ENCODE peak calls at places on chromosomes 13 and 19, in seven cellular contexts. N is thoracic aorta, Q is Panc1, U is HCT116, I is suprapubic skin, Y is fibroblast of lung, W is ascending aorta. C is an unnamed sample. For H3K4me1 and H3K36me3, the result is how much of the 10 kb centered on the place peaks cover.

GRCh38 chr13:50386527-50387123 is 371.4 kb downstream of the KCNRG start:
- DNase-seq in N (no peak), Q (no peak), U (no peak), I (no peak), Y (peak), W (no peak), C (no peak)

GRCh38 chr19:13006431-13007281 is 11.4 kb downstream of the NFIX start:
- DNase-seq in N (no peak), Q (no peak), U (no peak), I (no peak), Y (no peak), W (peak), C (no peak)

GRCh38 chr13:24087611-24088235 is 72.8 kb upstream of the SPATA13 start:
- DNase-seq in N (no peak), Q (no peak), U (no peak), I (no peak), Y (peak), W (no peak), C (no peak)

GRCh38 chr19:1856698-1857603 is 6.4 kb downstream of the KLF16 start:
- DNase-seq in N (peak), Q (no peak), U (no peak), I (peak), Y (peak), W (peak), C (peak)

GRCh38 chr13:92355213-92355612 is 871.4 kb upstream of the GPC6 start:
- DNase-seq in N (no peak), Q (no peak), U (no peak), I (no peak), Y (peak), W (no peak), C (peak)

GRCh38 chr13:75744127-75744526 is 108.0 kb downstream of the LMO7 start:
- DNase-seq in N (no peak), Q (no peak), U (no peak), I (no peak), Y (no peak), W (no peak), C (no peak)

GRCh38 chr19:41912899-41913475 is 15.3 kb downstream of the ERFL start:
- DNase-seq in N (no peak), Q (no peak), U (no peak), I (no peak), Y (no peak), W (no peak), C (no peak)

GRCh38 chr13:91946498-91947070 is 548.2 kb downstream of the GPC5 start:
- DNase-seq in N (no peak), Q (peak), U (no peak), I (no peak), Y (peak), W (no peak), C (no peak)

GRCh38 chr19:15113245-15114152 is 6.3 kb downstream of the SYDE1 start:
- DNase-seq in N (no peak), Q (no peak), U (no peak), I (no peak), Y (no peak), W (no peak), C (no peak)

GRCh38 chr19:18788782-18789421 is 2.2 kb downstream of the COMP start:
- DNase-seq in N (no peak), Q (no peak), U (no peak), I (no peak), Y (no peak), W (no peak), C (no peak)

GRCh38 chr13:32504263-32504662 is 34.3 kb downstream of the N4BP2L2 start:
- DNase-seq in N (no peak), Q (no peak), U (no peak), I (no peak), Y (no peak), W (no peak), C (no peak)

GRCh38 chr19:46515879-46516350 is 20.2 kb upstream of the PNMA8B start:
- DNase-seq in N (no peak), Q (no peak), U (no peak), I (no peak), Y (peak), W (no peak), C (no peak)

GRCh38 chr13:43730642-43731041 is 56.1 kb downstream of the ENOX1 start:
- DNase-seq in N (no peak), Q (no peak), U (no peak), I (no peak), Y (peak), W (no peak), C (no peak)

GRCh38 chr19:3499738-3500428 is 591 bp downstream of the DOHH start:
- DNase-seq in N (no peak), Q (no peak), U (no peak), I (no peak), Y (no peak), W (no peak), C (no peak)

GRCh38 chr19:1252221-1252817 is 3.9 kb downstream of the MIDN start:
- DNase-seq in N (peak), Q (no peak), U (no peak), I (peak), Y (peak), W (peak), C (peak)

GRCh38 chr19:33344611-33345010 is 28.9 kb upstream of the CEBPG start:
- DNase-seq in N (no peak), Q (no peak), U (no peak), I (no peak), Y (no peak), W (no peak), C (no peak)

GRCh38 chr19:35226748-35227147 is 1.8 kb downstream of the FAM187B start:
- DNase-seq in N (no peak), Q (no peak), U (no peak), I (peak), Y (no peak), W (no peak), C (no peak)

GRCh38 chr19:18194554-18195238 is 1.7 kb downstream of the MPV17L2 start:
- DNase-seq in N (no peak), Q (no peak), U (no peak), I (no peak), Y (peak), W (no peak), C (no peak)

GRCh38 chr13:29480893-29481525 is 114.5 kb downstream of the SLC7A1 start:
- DNase-seq in N (no peak), Q (no peak), U (no peak), I (no peak), Y (no peak), W (peak), C (no peak)

GRCh38 chr19:39845172-39845571 is 1.0 kb downstream of the FBL start:
- DNase-seq in N (no peak), Q (no peak), U (no peak), I (no peak), Y (no peak), W (no peak), C (no peak)

GRCh38 chr19:3036119-3036794 is 7.2 kb upstream of the TLE2 start:
- DNase-seq in N (peak), Q (peak), U (peak), I (peak), Y (peak), W (peak), C (peak)

GRCh38 chr19:54252243-54252642 is 4.8 kb downstream of the LILRB5 start:
- DNase-seq in N (no peak), Q (no peak), U (no peak), I (peak), Y (no peak), W (no peak), C (no peak)

GRCh38 chr19:20325151-20325550 is 158.1 kb downstream of the ZNF486 start:
- DNase-seq in N (no peak), Q (no peak), U (no peak), I (no peak), Y (no peak), W (no peak), C (no peak)

GRCh38 chr13:43472980-43473379 is 313.8 kb downstream of the ENOX1 start:
- DNase-seq in N (no peak), Q (no peak), U (no peak), I (no peak), Y (no peak), W (no peak), C (no peak)

GRCh38 chr19:55261671-55262126 is 2.9 kb upstream of the PPP6R1 start:
- DNase-seq in N (no peak), Q (no peak), U (no peak), I (no peak), Y (no peak), W (no peak), C (no peak)

GRCh38 chr13:27296496-27296895 is 25.9 kb downstream of the RASL11A start:
- DNase-seq in N (no peak), Q (no peak), U (no peak), I (no peak), Y (no peak), W (no peak), C (no peak)

GRCh38 chr13:38477676-38478075 is 128.0 kb downstream of the UFM1 start:
- DNase-seq in N (no peak), Q (no peak), U (no peak), I (no peak), Y (no peak), W (no peak), C (no peak)

GRCh38 chr13:51726446-51727185 is 77.3 kb downstream of the DHRS12 start:
- DNase-seq in N (no peak), Q (no peak), U (no peak), I (no peak), Y (peak), W (no peak), C (no peak)

GRCh38 chr13:67100723-67101122 is 129.4 kb downstream of the PCDH9 start:
- DNase-seq in N (no peak), Q (no peak), U (no peak), I (no peak), Y (no peak), W (no peak), C (no peak)

GRCh38 chr13:26155568-26155967 is 66.5 kb downstream of the RNF6 start:
- DNase-seq in N (no peak), Q (no peak), U (no peak), I (no peak), Y (no peak), W (no peak), C (no peak)
- TF ChIP-seq CTCF in N (no peak), Q (no peak), U (no peak), I (no peak), Y (no peak), W (no peak), C (no peak)

DNA sequence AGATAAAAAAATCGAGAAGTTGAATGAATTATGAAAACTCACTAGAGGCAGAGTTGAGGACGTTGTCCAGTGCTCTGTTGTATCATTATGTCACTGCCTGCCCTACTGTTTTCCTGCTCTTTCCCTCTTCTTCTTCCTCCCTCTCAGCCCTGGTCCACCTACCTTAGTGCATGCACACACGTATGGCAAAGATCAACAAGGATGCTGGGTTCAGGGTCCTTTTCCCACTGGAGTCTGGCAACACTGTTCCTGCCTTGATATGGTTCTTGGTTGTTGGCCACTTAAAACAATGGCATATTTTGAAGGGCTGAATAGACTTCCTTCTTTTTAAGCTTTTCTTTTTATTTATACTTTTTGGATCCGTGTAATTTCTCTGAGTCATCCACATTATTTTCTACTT is 74.5 kb downstream of the LRCH1 start:
- DNase-seq in N (no peak), Q (no peak), U (no peak), I (no peak), Y (no peak), W (no peak), C (no peak)
- H3K4me1 ChIP-seq in N (under half), Q (under half), U (under half), I (under half), Y (under half), W (under half), C (under half)

GRCh38 chr19:58129284-58129683 is 21.3 kb downstream of the ZNF329 start:
- DNase-seq in N (no peak), Q (no peak), U (no peak), I (no peak), Y (no peak), W (no peak), C (no peak)
- H3K36me3 ChIP-seq in N (half or more), Q (under half), U (under half), I (half or more), Y (under half), W (half or more), C (under half)

DNA sequence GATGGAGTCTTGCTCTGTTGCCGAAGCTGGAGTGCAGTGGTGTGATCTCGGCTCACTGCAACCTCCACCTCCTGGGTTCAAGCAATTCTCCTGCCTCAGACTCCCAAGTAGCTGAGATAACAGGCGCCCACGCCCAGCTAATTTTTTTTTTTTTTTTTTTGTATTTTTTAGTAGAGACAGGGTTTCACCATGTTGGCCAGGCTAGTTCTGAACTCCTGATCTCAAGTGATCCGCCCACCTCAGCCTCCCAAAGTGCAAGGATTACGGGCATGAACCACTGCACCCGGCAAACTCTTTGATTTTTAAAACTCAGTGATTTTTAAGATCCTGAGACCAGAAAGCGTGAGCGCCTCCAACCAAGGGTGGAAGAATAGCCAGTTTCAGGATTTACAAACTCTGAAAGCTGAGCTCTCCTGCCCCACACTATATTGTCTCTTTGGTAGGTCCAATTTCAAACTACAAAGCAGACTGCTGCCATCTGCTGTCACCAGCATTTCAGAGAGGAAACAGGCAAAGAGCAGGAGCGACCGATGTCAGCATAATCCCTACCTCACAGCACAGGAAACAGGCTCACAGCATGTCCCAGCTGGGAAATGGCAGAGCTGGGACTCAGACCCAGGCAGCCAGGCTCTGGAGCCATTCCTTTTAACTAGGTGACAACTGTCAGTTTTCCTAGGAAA is 9.2 kb downstream of the NOSIP start:
- DNase-seq in N (no peak), Q (no peak), U (no peak), I (no peak), Y (no peak), W (no peak), C (no peak)
- TF ChIP-seq CTCF in N (no peak), Q (no peak), U (peak), I (no peak), Y (no peak), W (no peak), C (no peak)

GRCh38 chr13:98483636-98484288 is 93.1 kb downstream of the STK24 start:
- DNase-seq in N (no peak), Q (no peak), U (no peak), I (no peak), Y (peak), W (no peak), C (no peak)
- H3K4me1 ChIP-seq in N (under half), Q (under half), U (under half), I (half or more), Y (under half), W (under half), C (half or more)